ENCODE peak calls at places on chromosomes 6 and 20, in five cellular contexts. One of them, this sample, is unnamed.

GRCh38 chr6:32436995-32437836 is 2.5 kb upstream of the HLA-DRA start:
- DNase-seq in AG08396: peak; percentile 15
- DNase-seq in activated CD4-positive, alpha-beta T cell treated with anti-CD3 and anti-CD28 coated beads, Interleukin-2, amount 50 U/mL, for 1 hour: no peak
- DNase-seq in NCI-H1694 treated with DMSO at 0.1 percent for 48 hours: no peak
- DNase-seq in RWPE1: no peak
- DNase-seq in this sample: peak; percentile 74

GRCh38 chr20:61251529-61252393 is at the start of gene CDH4:
- DNase-seq in AG08396: peak; percentile 72
- DNase-seq in activated CD4-positive, alpha-beta T cell treated with anti-CD3 and anti-CD28 coated beads, Interleukin-2, amount 50 U/mL, for 1 hour: no peak
- DNase-seq in NCI-H1694 treated with DMSO at 0.1 percent for 48 hours: no peak
- DNase-seq in RWPE1: peak; percentile 75
- DNase-seq in this sample: no peak

GRCh38 chr6:3265671-3266070 is 6.9 kb downstream of the PSMG4 start:
- DNase-seq in AG08396: no peak
- DNase-seq in activated CD4-positive, alpha-beta T cell treated with anti-CD3 and anti-CD28 coated beads, Interleukin-2, amount 50 U/mL, for 1 hour: no peak
- DNase-seq in NCI-H1694 treated with DMSO at 0.1 percent for 48 hours: no peak
- DNase-seq in RWPE1: no peak
- DNase-seq in this sample: no peak

GRCh38 chr6:154450498-154450897 is 60.0 kb downstream of the CNKSR3 start:
- DNase-seq in AG08396: no peak
- DNase-seq in activated CD4-positive, alpha-beta T cell treated with anti-CD3 and anti-CD28 coated beads, Interleukin-2, amount 50 U/mL, for 1 hour: no peak
- DNase-seq in NCI-H1694 treated with DMSO at 0.1 percent for 48 hours: no peak
- DNase-seq in RWPE1: no peak
- DNase-seq in this sample: no peak

GRCh38 chr20:57947421-57948176 is 237.8 kb upstream of the PMEPA1 start:
- DNase-seq in AG08396: no peak
- DNase-seq in activated CD4-positive, alpha-beta T cell treated with anti-CD3 and anti-CD28 coated beads, Interleukin-2, amount 50 U/mL, for 1 hour: no peak
- DNase-seq in NCI-H1694 treated with DMSO at 0.1 percent for 48 hours: no peak
- DNase-seq in RWPE1: no peak
- DNase-seq in this sample: no peak

GRCh38 chr6:129432738-129433137 is 277.2 kb downstream of the ARHGAP18 start:
- DNase-seq in AG08396: no peak
- DNase-seq in activated CD4-positive, alpha-beta T cell treated with anti-CD3 and anti-CD28 coated beads, Interleukin-2, amount 50 U/mL, for 1 hour: no peak
- DNase-seq in NCI-H1694 treated with DMSO at 0.1 percent for 48 hours: no peak
- DNase-seq in RWPE1: peak; percentile 24
- DNase-seq in this sample: no peak

GRCh38 chr6:169839029-169839481 is 87.6 kb downstream of the ERMARD start:
- DNase-seq in AG08396: no peak
- DNase-seq in activated CD4-positive, alpha-beta T cell treated with anti-CD3 and anti-CD28 coated beads, Interleukin-2, amount 50 U/mL, for 1 hour: no peak
- DNase-seq in NCI-H1694 treated with DMSO at 0.1 percent for 48 hours: no peak
- DNase-seq in RWPE1: no peak
- DNase-seq in this sample: no peak

GRCh38 chr6:50791900-50792508 is 26.7 kb upstream of the TFAP2B start:
- DNase-seq in AG08396: peak; percentile 40
- DNase-seq in activated CD4-positive, alpha-beta T cell treated with anti-CD3 and anti-CD28 coated beads, Interleukin-2, amount 50 U/mL, for 1 hour: no peak
- DNase-seq in NCI-H1694 treated with DMSO at 0.1 percent for 48 hours: peak; percentile 4
- DNase-seq in RWPE1: peak; percentile 45
- DNase-seq in this sample: peak; percentile 20

GRCh38 chr6:3071568-3071967 is 3.3 kb downstream of the RIPK1 start:
- DNase-seq in AG08396: no peak
- DNase-seq in activated CD4-positive, alpha-beta T cell treated with anti-CD3 and anti-CD28 coated beads, Interleukin-2, amount 50 U/mL, for 1 hour: no peak
- DNase-seq in NCI-H1694 treated with DMSO at 0.1 percent for 48 hours: no peak
- DNase-seq in RWPE1: no peak
- DNase-seq in this sample: no peak

GRCh38 chr6:100719883-100720682 is 161.0 kb downstream of the ASCC3 start:
- DNase-seq in AG08396: no peak
- DNase-seq in activated CD4-positive, alpha-beta T cell treated with anti-CD3 and anti-CD28 coated beads, Interleukin-2, amount 50 U/mL, for 1 hour: no peak
- DNase-seq in NCI-H1694 treated with DMSO at 0.1 percent for 48 hours: peak; percentile 30
- DNase-seq in RWPE1: peak; percentile 6
- DNase-seq in this sample: peak; percentile 42

GRCh38 chr6:26327450-26328264 is 37.3 kb upstream of the BTN3A2 start:
- DNase-seq in AG08396: no peak
- DNase-seq in activated CD4-positive, alpha-beta T cell treated with anti-CD3 and anti-CD28 coated beads, Interleukin-2, amount 50 U/mL, for 1 hour: peak; percentile 41
- DNase-seq in NCI-H1694 treated with DMSO at 0.1 percent for 48 hours: peak; percentile 88
- DNase-seq in RWPE1: no peak
- DNase-seq in this sample: peak; percentile 61

GRCh38 chr6:1724616-1725015 is 114.9 kb downstream of the FOXC1 start:
- DNase-seq in AG08396: no peak
- DNase-seq in activated CD4-positive, alpha-beta T cell treated with anti-CD3 and anti-CD28 coated beads, Interleukin-2, amount 50 U/mL, for 1 hour: no peak
- DNase-seq in NCI-H1694 treated with DMSO at 0.1 percent for 48 hours: no peak
- DNase-seq in RWPE1: peak; percentile 48
- DNase-seq in this sample: no peak

GRCh38 chr6:14117158-14118090 is at the start of gene CD83:
- DNase-seq in AG08396: peak; percentile 97
- DNase-seq in activated CD4-positive, alpha-beta T cell treated with anti-CD3 and anti-CD28 coated beads, Interleukin-2, amount 50 U/mL, for 1 hour: peak; percentile 81
- DNase-seq in NCI-H1694 treated with DMSO at 0.1 percent for 48 hours: no peak
- DNase-seq in RWPE1: peak; percentile 87
- DNase-seq in this sample: peak; percentile 83

GRCh38 chr20:51583073-51583472 is 40.6 kb upstream of the NFATC2 start:
- DNase-seq in AG08396: no peak
- DNase-seq in activated CD4-positive, alpha-beta T cell treated with anti-CD3 and anti-CD28 coated beads, Interleukin-2, amount 50 U/mL, for 1 hour: no peak
- DNase-seq in NCI-H1694 treated with DMSO at 0.1 percent for 48 hours: no peak
- DNase-seq in RWPE1: no peak
- DNase-seq in this sample: no peak

GRCh38 chr6:37316071-37316470 is 37.7 kb upstream of the RNF8 start:
- DNase-seq in AG08396: no peak
- DNase-seq in activated CD4-positive, alpha-beta T cell treated with anti-CD3 and anti-CD28 coated beads, Interleukin-2, amount 50 U/mL, for 1 hour: no peak
- DNase-seq in NCI-H1694 treated with DMSO at 0.1 percent for 48 hours: peak; percentile 93
- DNase-seq in RWPE1: no peak
- DNase-seq in this sample: no peak

GRCh38 chr6:43976706-43977403 is 150.4 kb downstream of the MRPL14 start:
- DNase-seq in AG08396: no peak
- DNase-seq in activated CD4-positive, alpha-beta T cell treated with anti-CD3 and anti-CD28 coated beads, Interleukin-2, amount 50 U/mL, for 1 hour: no peak
- DNase-seq in NCI-H1694 treated with DMSO at 0.1 percent for 48 hours: no peak
- DNase-seq in RWPE1: no peak
- DNase-seq in this sample: no peak

GRCh38 chr20:50110141-50111047 is 2.6 kb downstream of the UBE2V1 start:
- DNase-seq in AG08396: no peak
- DNase-seq in activated CD4-positive, alpha-beta T cell treated with anti-CD3 and anti-CD28 coated beads, Interleukin-2, amount 50 U/mL, for 1 hour: no peak
- DNase-seq in NCI-H1694 treated with DMSO at 0.1 percent for 48 hours: no peak
- DNase-seq in RWPE1: no peak
- DNase-seq in this sample: no peak

GRCh38 chr6:44456070-44456965 is 68.8 kb downstream of the CDC5L start:
- DNase-seq in AG08396: peak; percentile 74
- DNase-seq in activated CD4-positive, alpha-beta T cell treated with anti-CD3 and anti-CD28 coated beads, Interleukin-2, amount 50 U/mL, for 1 hour: peak; percentile 32
- DNase-seq in NCI-H1694 treated with DMSO at 0.1 percent for 48 hours: peak; percentile 9
- DNase-seq in RWPE1: peak; percentile 75
- DNase-seq in this sample: peak; percentile 33

GRCh38 chr20:50582092-50582491 is 71.9 kb downstream of the PTPN1 start:
- DNase-seq in AG08396: no peak
- DNase-seq in activated CD4-positive, alpha-beta T cell treated with anti-CD3 and anti-CD28 coated beads, Interleukin-2, amount 50 U/mL, for 1 hour: no peak
- DNase-seq in NCI-H1694 treated with DMSO at 0.1 percent for 48 hours: no peak
- DNase-seq in RWPE1: no peak
- DNase-seq in this sample: no peak

GRCh38 chr6:100663219-100663863 is 198.6 kb upstream of the SIM1 start:
- DNase-seq in AG08396: peak; percentile 13
- DNase-seq in activated CD4-positive, alpha-beta T cell treated with anti-CD3 and anti-CD28 coated beads, Interleukin-2, amount 50 U/mL, for 1 hour: no peak
- DNase-seq in NCI-H1694 treated with DMSO at 0.1 percent for 48 hours: no peak
- DNase-seq in RWPE1: no peak
- DNase-seq in this sample: no peak

GRCh38 chr6:73768630-73769029 is 72.6 kb downstream of the CD109 start:
- DNase-seq in AG08396: no peak
- DNase-seq in activated CD4-positive, alpha-beta T cell treated with anti-CD3 and anti-CD28 coated beads, Interleukin-2, amount 50 U/mL, for 1 hour: no peak
- DNase-seq in NCI-H1694 treated with DMSO at 0.1 percent for 48 hours: no peak
- DNase-seq in RWPE1: no peak
- DNase-seq in this sample: no peak

GRCh38 chr6:110738899-110739365 is 76.3 kb downstream of the CDK19 start:
- DNase-seq in AG08396: no peak
- DNase-seq in activated CD4-positive, alpha-beta T cell treated with anti-CD3 and anti-CD28 coated beads, Interleukin-2, amount 50 U/mL, for 1 hour: no peak
- DNase-seq in NCI-H1694 treated with DMSO at 0.1 percent for 48 hours: no peak
- DNase-seq in RWPE1: no peak
- DNase-seq in this sample: no peak

GRCh38 chr6:89505847-89506246 is 72.9 kb downstream of the ANKRD6 start:
- DNase-seq in AG08396: no peak
- DNase-seq in activated CD4-positive, alpha-beta T cell treated with anti-CD3 and anti-CD28 coated beads, Interleukin-2, amount 50 U/mL, for 1 hour: no peak
- DNase-seq in NCI-H1694 treated with DMSO at 0.1 percent for 48 hours: no peak
- DNase-seq in RWPE1: no peak
- DNase-seq in this sample: no peak

GRCh38 chr6:160996316-160996715 is 4.7 kb downstream of the MAP3K4 start:
- DNase-seq in AG08396: no peak
- DNase-seq in activated CD4-positive, alpha-beta T cell treated with anti-CD3 and anti-CD28 coated beads, Interleukin-2, amount 50 U/mL, for 1 hour: no peak
- DNase-seq in NCI-H1694 treated with DMSO at 0.1 percent for 48 hours: no peak
- DNase-seq in RWPE1: peak; percentile 64
- DNase-seq in this sample: no peak

GRCh38 chr6:40308533-40309306 is 278.4 kb downstream of the LRFN2 start:
- DNase-seq in AG08396: peak; percentile 66
- DNase-seq in activated CD4-positive, alpha-beta T cell treated with anti-CD3 and anti-CD28 coated beads, Interleukin-2, amount 50 U/mL, for 1 hour: peak; percentile 38
- DNase-seq in NCI-H1694 treated with DMSO at 0.1 percent for 48 hours: peak; percentile 53
- DNase-seq in RWPE1: peak; percentile 54
- DNase-seq in this sample: no peak

GRCh38 chr6:154861825-154862224 is 128.6 kb downstream of the SCAF8 start:
- DNase-seq in AG08396: no peak
- DNase-seq in activated CD4-positive, alpha-beta T cell treated with anti-CD3 and anti-CD28 coated beads, Interleukin-2, amount 50 U/mL, for 1 hour: no peak
- DNase-seq in NCI-H1694 treated with DMSO at 0.1 percent for 48 hours: no peak
- DNase-seq in RWPE1: no peak
- DNase-seq in this sample: no peak

GRCh38 chr6:33925869-33926268 is 122.1 kb upstream of the MLN start:
- DNase-seq in AG08396: no peak
- DNase-seq in activated CD4-positive, alpha-beta T cell treated with anti-CD3 and anti-CD28 coated beads, Interleukin-2, amount 50 U/mL, for 1 hour: no peak
- DNase-seq in NCI-H1694 treated with DMSO at 0.1 percent for 48 hours: peak; percentile 67
- DNase-seq in RWPE1: no peak
- DNase-seq in this sample: no peak

GRCh38 chr20:61904456-61904855 is 161.2 kb downstream of the TAF4 start:
- DNase-seq in AG08396: no peak
- DNase-seq in activated CD4-positive, alpha-beta T cell treated with anti-CD3 and anti-CD28 coated beads, Interleukin-2, amount 50 U/mL, for 1 hour: no peak
- DNase-seq in NCI-H1694 treated with DMSO at 0.1 percent for 48 hours: no peak
- DNase-seq in RWPE1: no peak
- DNase-seq in this sample: no peak

GRCh38 chr6:64874776-64875175 is 832.2 kb downstream of the EYS start:
- DNase-seq in AG08396: peak; percentile 1
- DNase-seq in activated CD4-positive, alpha-beta T cell treated with anti-CD3 and anti-CD28 coated beads, Interleukin-2, amount 50 U/mL, for 1 hour: no peak
- DNase-seq in NCI-H1694 treated with DMSO at 0.1 percent for 48 hours: no peak
- DNase-seq in RWPE1: no peak
- DNase-seq in this sample: no peak

GRCh38 chr6:15374119-15374518 is 128.2 kb downstream of the JARID2 start:
- DNase-seq in AG08396: no peak
- DNase-seq in activated CD4-positive, alpha-beta T cell treated with anti-CD3 and anti-CD28 coated beads, Interleukin-2, amount 50 U/mL, for 1 hour: no peak
- DNase-seq in NCI-H1694 treated with DMSO at 0.1 percent for 48 hours: no peak
- DNase-seq in RWPE1: no peak
- DNase-seq in this sample: no peak

GRCh38 chr6:12557760-12558159 is 158.8 kb upstream of the PHACTR1 start:
- DNase-seq in AG08396: no peak
- DNase-seq in activated CD4-positive, alpha-beta T cell treated with anti-CD3 and anti-CD28 coated beads, Interleukin-2, amount 50 U/mL, for 1 hour: no peak
- DNase-seq in NCI-H1694 treated with DMSO at 0.1 percent for 48 hours: no peak
- DNase-seq in RWPE1: no peak
- DNase-seq in this sample: no peak